ENCODE peak calls at places on chromosomes 4 and X, in seven cellular contexts. C is breast epithelium, N is adrenal gland, L is tibial nerve, F is esophagus squamous epithelium, V is suprapubic skin, J is heart left ventricle. A is an unnamed sample. For H3K4me1, the result is how much of the 10 kb centered on the place peaks cover.

GRCh38 chr4:8431553-8431952 is 9.0 kb downstream of the ACOX3 start:
- DNase-seq in V (no peak), F (no peak), N (no peak), L (no peak), C (no peak), J (no peak), A (no peak)

GRCh38 chr4:139214039-139214534 is 37.1 kb upstream of the ELF2 start:
- DNase-seq in J (peak), L (peak), F (no peak), C (no peak), V (no peak), N (peak), A (no peak)

GRCh38 chr4:186724048-186724860 is 598 bp upstream of the FAT1 start:
- DNase-seq in J (peak), N (peak), C (no peak), F (no peak), V (peak), L (no peak), A (no peak)

GRCh38 chr4:38994135-38994534 is 38.1 kb downstream of the TMEM156 start:
- DNase-seq in C (no peak), L (no peak), J (no peak), F (no peak), V (no peak), N (no peak), A (no peak)

GRCh38 chr4:13857800-13858199 is 230.3 kb upstream of the BOD1L1 start:
- DNase-seq in V (no peak), J (no peak), F (no peak), C (no peak), N (no peak), L (no peak), A (no peak)

GRCh38 chrX:38260231-38260630 is 39.6 kb upstream of the SRPX start:
- DNase-seq in J (no peak), N (no peak), L (no peak), F (no peak), V (no peak), C (no peak), A (no peak)

GRCh38 chr4:112348488-112349158 is 51.5 kb downstream of the ALPK1 start:
- DNase-seq in L (peak), C (peak), J (peak), V (peak), N (peak), F (no peak), A (peak)

GRCh38 chr4:19380600-19380999 is 871.1 kb upstream of the SLIT2 start:
- DNase-seq in L (no peak), F (no peak), C (no peak), V (no peak), N (no peak), J (no peak), A (no peak)

GRCh38 chr4:188821500-188821899 is 682.3 kb downstream of the TRIML1 start:
- DNase-seq in L (no peak), C (no peak), J (no peak), F (no peak), V (no peak), N (no peak), A (no peak)

GRCh38 chr4:146370841-146371240 is 150.9 kb downstream of the SLC10A7 start:
- DNase-seq in C (no peak), N (no peak), J (no peak), F (no peak), V (no peak), L (no peak), A (no peak)

GRCh38 chr4:25993564-25994185 is 79.7 kb downstream of the SMIM20 start:
- DNase-seq in C (no peak), V (no peak), L (no peak), N (no peak), J (peak), F (no peak), A (no peak)

GRCh38 chr4:24655326-24655725 is 71.0 kb upstream of the DHX15 start:
- DNase-seq in J (no peak), V (no peak), L (no peak), C (no peak), F (no peak), N (no peak), A (no peak)

GRCh38 chr4:38787693-38788092 is 4.9 kb upstream of the TLR10 start:
- DNase-seq in C (no peak), N (no peak), V (no peak), J (no peak), L (no peak), F (no peak), A (no peak)

GRCh38 chr4:39353478-39354177 is 12.5 kb downstream of the RFC1 start:
- DNase-seq in N (no peak), C (no peak), V (no peak), L (no peak), F (no peak), J (no peak), A (no peak)

GRCh38 chrX:129939986-129940385 is 34.0 kb downstream of the UTP14A start:
- DNase-seq in C (no peak), V (no peak), J (no peak), L (no peak), N (no peak), F (no peak), A (no peak)

GRCh38 chr4:162241857-162242256 is 78.1 kb upstream of the FSTL5 start:
- DNase-seq in L (no peak), N (no peak), F (no peak), J (no peak), V (no peak), C (no peak), A (no peak)

GRCh38 chr4:122930877-122931276 is 8.5 kb upstream of the NUDT6 start:
- DNase-seq in F (no peak), N (no peak), V (no peak), J (no peak), L (no peak), C (no peak), A (no peak)

GRCh38 chr4:84189138-84189537 is 310.0 kb downstream of the NKX6-1 start:
- DNase-seq in V (no peak), J (no peak), N (no peak), L (no peak), F (no peak), C (no peak), A (no peak)

GRCh38 chrX:52416816-52417215 is 48.0 kb downstream of the XAGE2 start:
- DNase-seq in F (no peak), V (no peak), C (no peak), N (no peak), J (no peak), L (no peak), A (no peak)

GRCh38 chr4:8708401-8709021 is 115.9 kb downstream of the CPZ start:
- DNase-seq in V (peak), L (no peak), N (no peak), F (no peak), C (peak), J (no peak), A (peak)

GRCh38 chr4:186068581-186069402 is at the start of gene TLR3:
- DNase-seq in V (no peak), C (no peak), N (no peak), F (no peak), L (no peak), J (no peak), A (no peak)

GRCh38 chrX:41238543-41238942 is 95.4 kb upstream of the DDX3X start:
- DNase-seq in J (no peak), L (no peak), N (no peak), V (no peak), F (no peak), C (no peak), A (no peak)

GRCh38 chrX:27600686-27601085 is 10.5 kb downstream of the DCAF8L2 start:
- DNase-seq in V (no peak), L (no peak), J (no peak), C (no peak), F (no peak), N (no peak), A (no peak)

DNA sequence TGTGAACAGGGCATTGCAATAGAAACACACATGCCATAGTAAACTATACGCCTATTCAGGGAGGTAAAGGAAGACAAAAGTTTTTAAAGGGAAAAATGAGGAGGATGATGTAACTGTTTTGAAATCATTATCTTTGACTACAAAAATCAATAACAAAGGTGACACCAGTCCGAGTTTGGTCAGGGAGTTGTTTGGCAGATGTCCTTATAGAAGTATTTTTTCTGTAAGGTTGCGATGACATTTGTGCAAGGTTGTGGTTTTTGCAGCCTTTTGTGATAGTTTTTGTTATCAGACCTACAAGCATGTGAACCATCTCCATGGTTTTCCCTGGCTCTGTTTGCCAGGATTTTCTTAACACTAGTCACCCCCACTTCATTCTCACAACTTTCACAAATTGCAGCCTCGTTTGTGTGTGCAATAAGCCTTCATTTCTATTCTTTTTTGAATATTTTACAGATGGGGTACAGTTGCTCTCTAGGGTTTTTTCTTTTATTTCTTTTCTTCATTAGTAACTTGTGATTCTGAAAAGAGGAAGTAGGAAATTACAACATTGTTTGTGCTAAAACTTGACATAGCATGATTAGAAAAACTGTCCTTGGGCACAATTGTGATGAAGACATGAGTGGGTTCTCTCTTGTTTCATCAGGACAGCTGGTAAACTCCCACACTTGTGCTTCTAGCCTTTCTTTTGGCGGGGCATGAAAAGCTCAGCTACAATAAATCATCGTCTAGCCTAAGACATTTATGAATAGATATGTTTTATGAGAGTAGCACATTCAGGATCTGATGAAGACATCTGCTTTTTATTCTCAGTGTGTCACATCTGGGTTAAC is 60.2 kb upstream of the PNPLA4 start:
- DNase-seq in V (no peak), F (no peak), N (no peak), C (no peak), J (no peak), L (no peak), A (no peak)
- H3K27ac ChIP-seq in V (no peak), F (no peak), N (no peak), C (no peak), J (no peak), L (no peak), A (no peak)

DNA sequence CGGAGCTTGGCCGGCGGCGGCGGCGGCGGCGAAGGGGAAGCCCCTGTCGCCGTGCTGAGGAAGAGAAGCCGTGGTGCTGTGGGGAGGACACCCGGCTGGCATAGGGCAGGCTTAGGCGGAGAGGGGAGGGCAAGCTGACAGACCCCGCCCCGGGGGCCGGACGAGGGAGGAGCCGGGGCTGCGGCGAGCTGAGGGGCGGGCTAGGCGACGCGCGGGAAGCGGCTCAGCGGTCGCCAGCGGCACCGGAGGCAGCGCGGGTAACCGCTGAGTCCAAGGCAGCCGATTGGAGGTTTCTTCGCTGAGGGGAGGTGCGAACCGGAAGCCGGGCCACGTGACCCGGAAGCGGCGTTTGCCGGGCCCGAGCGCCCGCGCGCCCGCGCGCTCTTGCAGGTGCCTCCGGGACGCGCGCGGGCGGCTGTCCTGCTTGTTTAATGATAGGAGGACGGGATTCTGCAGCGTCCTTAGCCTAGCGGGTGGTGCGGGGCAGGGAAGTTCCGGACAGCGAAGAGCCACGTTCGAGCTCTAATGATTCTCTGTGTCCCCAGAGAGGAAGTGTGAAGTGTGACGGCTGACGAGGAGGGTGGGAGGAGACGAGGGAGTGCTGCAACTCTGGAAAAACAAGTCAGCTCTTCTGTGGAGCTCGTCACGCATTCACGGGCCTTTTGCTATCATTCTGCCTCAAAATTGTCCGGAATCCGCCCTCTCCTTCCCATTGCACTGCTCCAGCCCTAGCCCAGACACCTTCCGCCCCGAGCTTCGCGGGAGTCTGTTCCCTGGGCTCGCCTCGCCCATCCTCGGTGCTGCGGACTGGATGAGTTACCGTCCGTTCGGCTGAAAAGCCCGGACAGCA is at the start of gene AP1S2:
- DNase-seq in V (peak), J (peak), F (peak), L (peak), C (peak), N (peak), A (peak)
- TF ChIP-seq POLR2A in V (no peak), J (peak), F (no peak), L (peak), C (peak), N (peak), A (peak)

GRCh38 chrX:136063340-136064079 is 78.3 kb downstream of the SLC9A6 start:
- DNase-seq in N (no peak), L (peak), C (no peak), F (no peak), V (no peak), J (no peak), A (no peak)
- H3K4me1 ChIP-seq in N (under half), L (under half), C (under half), F (under half), V (under half), J (under half), A (under half)

GRCh38 chrX:149505671-149506070 is 565 bp upstream of the IDS start:
- DNase-seq in N (no peak), L (no peak), F (no peak), J (no peak), C (no peak), V (no peak), A (no peak)

GRCh38 chrX:149504226-149504914 is 736 bp downstream of the IDS start:
- DNase-seq in F (no peak), L (no peak), J (no peak), C (no peak), N (no peak), V (no peak), A (peak)

GRCh38 chrX:149508467-149508866 is 3.4 kb upstream of the IDS start:
- DNase-seq in V (no peak), L (no peak), J (no peak), N (no peak), C (no peak), F (no peak), A (no peak)

GRCh38 chrX:149506349-149506748 is 1.2 kb upstream of the IDS start:
- DNase-seq in C (no peak), L (no peak), F (no peak), N (no peak), V (no peak), J (no peak), A (no peak)

DNA sequence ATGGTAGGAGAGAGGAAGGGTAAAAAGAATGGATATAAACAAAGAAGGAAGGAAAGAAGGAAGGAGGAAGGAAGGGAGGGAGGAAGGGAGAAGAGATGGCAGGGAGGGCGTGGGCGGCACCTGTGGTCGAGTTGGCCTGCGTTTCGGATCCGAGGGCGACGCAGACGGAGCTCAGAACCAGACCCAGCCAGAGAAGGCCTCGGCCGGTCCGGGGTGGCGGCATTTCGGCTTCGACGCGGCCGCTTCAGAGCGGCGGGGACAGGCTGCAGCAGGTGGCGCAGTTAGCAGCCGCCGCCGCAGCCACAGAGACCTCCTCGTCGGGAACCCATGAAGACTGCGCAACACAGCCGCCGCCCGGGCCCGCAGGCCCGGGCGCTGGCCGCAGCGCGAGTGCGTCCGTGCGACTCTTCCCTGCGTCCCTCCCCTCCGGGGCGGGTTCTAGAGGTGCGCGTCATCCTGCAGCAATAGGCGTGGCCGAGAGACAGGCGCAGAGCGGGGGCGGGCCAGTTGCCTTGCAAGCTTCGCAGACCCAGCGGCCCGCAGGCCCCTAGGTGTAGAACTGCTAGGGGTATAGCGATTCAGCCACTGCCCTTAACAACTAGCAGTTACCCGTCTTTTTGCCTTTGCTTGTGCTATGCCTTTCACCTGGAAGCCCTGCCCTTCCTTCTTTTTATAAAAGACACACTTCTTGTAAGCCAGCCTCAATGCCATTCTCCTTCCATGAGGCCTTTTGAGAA is at the start of gene IDS:
- DNase-seq in L (peak), J (peak), N (peak), F (peak), C (peak), V (peak), A (peak)
- H3K27ac ChIP-seq in L (peak), J (peak), N (peak), F (peak), C (peak), V (peak), A (peak)

GRCh38 chrX:47571896-47572295 is 10.3 kb upstream of the TIMP1 start:
- DNase-seq in F (no peak), V (no peak), N (no peak), J (no peak), L (no peak), C (no peak), A (no peak)
- TF ChIP-seq POLR2A in F (no peak), V (no peak), N (no peak), J (no peak), L (no peak), C (no peak), A (no peak)

A was measured in spleen.